ENCODE peak calls at places on chromosomes 13 and 19, in ten cellular contexts. R is kidney glomerular epithelial cell, E is cerebellar cortex, C is RPMI7951, O is frontal cortex, Y is hepatocyte, U is GM23338, Q is activated T-cell treated with anti-CD3 and anti-CD28 coated beads for 48 hours, G is AG08395, K is activated B cell treated with CpG ODN at 0.5 μM for 24 hours. P is an unnamed sample.

GRCh38 chr19:16814526-16815100 is 14.6 kb upstream of the SIN3B start:
- DNase-seq in R (peak; percentile 9), E (no peak), C (no peak), O (no peak), Y (no peak), U (peak; percentile 19), Q (no peak), G (no peak), K (no peak), P (no peak)

GRCh38 chr13:113649212-113649611 is 8.8 kb downstream of the ATP4B start:
- DNase-seq in R (no peak), E (no peak), C (no peak), O (no peak), Y (no peak), U (peak; percentile 49), Q (no peak), G (no peak), K (no peak), P (no peak)

GRCh38 chr13:65913173-65913572 is 1317.0 kb downstream of the PCDH9 start:
- DNase-seq in R (peak; percentile 21), E (no peak), C (peak; percentile 33), O (no peak), Y (no peak), U (no peak), Q (no peak), G (peak; percentile 67), K (no peak), P (no peak)

GRCh38 chr13:106416645-106417044 is 118.8 kb downstream of the EFNB2 start:
- DNase-seq in R (no peak), E (peak; percentile 2), C (peak; percentile 76), O (no peak), Y (no peak), U (peak; percentile 20), Q (no peak), G (no peak), K (no peak), P (no peak)

GRCh38 chr13:73224708-73225107 is 165.9 kb downstream of the KLF5 start:
- DNase-seq in R (no peak), E (no peak), C (peak; percentile 35), O (no peak), Y (no peak), U (no peak), Q (no peak), G (no peak), K (no peak), P (no peak)

GRCh38 chr19:33809960-33810359 is 13.3 kb downstream of the KCTD15 start:
- DNase-seq in R (no peak), E (no peak), C (peak; percentile 76), O (no peak), Y (no peak), U (no peak), Q (no peak), G (no peak), K (no peak), P (no peak)

GRCh38 chr19:58364127-58364526 is 1.6 kb upstream of the ZNF497 start:
- DNase-seq in R (no peak), E (no peak), C (no peak), O (no peak), Y (no peak), U (no peak), Q (no peak), G (no peak), K (no peak), P (no peak)

GRCh38 chr19:54325194-54325621 is 12.2 kb upstream of the LILRA5 start:
- DNase-seq in R (peak; percentile 39), E (peak; percentile 35), C (peak; percentile 38), O (no peak), Y (peak; percentile 42), U (peak; percentile 76), Q (peak; percentile 8), G (peak; percentile 7), K (no peak), P (no peak)

GRCh38 chr19:20273376-20273775 is 106.4 kb downstream of the ZNF486 start:
- DNase-seq in R (no peak), E (no peak), C (no peak), O (no peak), Y (no peak), U (no peak), Q (no peak), G (no peak), K (no peak), P (no peak)

GRCh38 chr13:60267498-60268202 is 103.9 kb upstream of the DIAPH3 start:
- DNase-seq in R (no peak), E (no peak), C (peak; percentile 10), O (no peak), Y (peak; percentile 53), U (peak; percentile 79), Q (no peak), G (no peak), K (no peak), P (no peak)

GRCh38 chr19:8500158-8500557 is 2.3 kb downstream of the PRAM1 start:
- DNase-seq in R (no peak), E (no peak), C (no peak), O (no peak), Y (no peak), U (no peak), Q (no peak), G (no peak), K (no peak), P (no peak)

GRCh38 chr19:55341191-55342043 is 1.7 kb downstream of the KMT5C start:
- DNase-seq in R (no peak), E (peak; percentile 58), C (peak; percentile 48), O (peak; percentile 80), Y (peak; percentile 91), U (peak; percentile 92), Q (peak; percentile 73), G (peak; percentile 93), K (no peak), P (peak; percentile 74)

GRCh38 chr19:2561895-2562294 is 86.0 kb downstream of the GADD45B start:
- DNase-seq in R (no peak), E (no peak), C (no peak), O (no peak), Y (no peak), U (no peak), Q (peak; percentile 60), G (no peak), K (peak; percentile 70), P (peak; percentile 70)

GRCh38 chr19:35124098-35125060 is 8.8 kb downstream of the FXYD3 start:
- DNase-seq in R (peak; percentile 89), E (peak; percentile 87), C (peak; percentile 91), O (peak; percentile 90), Y (peak; percentile 88), U (peak; percentile 64), Q (peak; percentile 81), G (peak; percentile 99), K (peak; percentile 83), P (peak; percentile 91)

GRCh38 chr19:45623984-45624383 is 15.2 kb downstream of the EML2 start:
- DNase-seq in R (no peak), E (no peak), C (no peak), O (no peak), Y (no peak), U (no peak), Q (no peak), G (no peak), K (no peak), P (no peak)

GRCh38 chr13:66689037-66689619 is 541.0 kb downstream of the PCDH9 start:
- DNase-seq in R (no peak), E (no peak), C (no peak), O (no peak), Y (no peak), U (peak; percentile 19), Q (no peak), G (no peak), K (no peak), P (no peak)

GRCh38 chr19:29873024-29873800 is 61.4 kb downstream of the CCNE1 start:
- DNase-seq in R (no peak), E (peak; percentile 41), C (peak; percentile 24), O (peak; percentile 84), Y (peak; percentile 75), U (peak; percentile 81), Q (peak; percentile 66), G (peak; percentile 65), K (peak; percentile 75), P (peak; percentile 61)

GRCh38 chr19:27740396-27740795 is 1472.6 kb downstream of the UQCRFS1 start:
- DNase-seq in R (no peak), E (peak; percentile 79), C (peak; percentile 24), O (no peak), Y (no peak), U (no peak), Q (no peak), G (no peak), K (no peak), P (no peak)

GRCh38 chr13:99383511-99383921 is 76.3 kb upstream of the GPR183 start:
- DNase-seq in R (no peak), E (no peak), C (no peak), O (no peak), Y (no peak), U (no peak), Q (no peak), G (no peak), K (no peak), P (no peak)

GRCh38 chr13:88063741-88064140 is 392.6 kb downstream of the SLITRK5 start:
- DNase-seq in R (peak; percentile 22), E (no peak), C (no peak), O (no peak), Y (no peak), U (no peak), Q (no peak), G (no peak), K (no peak), P (no peak)

GRCh38 chr13:28394422-28394821 is 100.5 kb downstream of the FLT1 start:
- DNase-seq in R (no peak), E (no peak), C (no peak), O (no peak), Y (no peak), U (no peak), Q (no peak), G (peak; percentile 14), K (no peak), P (no peak)

GRCh38 chr19:48255376-48256303 is at the start of gene CARD8:
- DNase-seq in R (peak; percentile 97), E (peak; percentile 95), C (peak; percentile 88), O (peak; percentile 37), Y (peak; percentile 87), U (peak; percentile 91), Q (peak; percentile 72), G (peak; percentile 83), K (peak; percentile 73), P (peak; percentile 30)